ENCODE peak calls at places on chromosome 18, in seven cellular contexts. V is body of pancreas, W is hepatocyte, T is AG04450, R is ovary, K is suprapubic skin, F is sigmoid colon. S is an unnamed sample. For H3K9me3, the result is how much of the 10 kb centered on the place peaks cover.

GRCh38 chr18:76874643-76875389 is 52.5 kb downstream of the ZNF236 start:
- DNase-seq in V (peak), W (no peak), T (no peak), R (no peak), K (no peak), F (no peak), S (peak)

GRCh38 chr18:1408331-1408835 is 503.7 kb downstream of the ADCYAP1 start:
- DNase-seq in V (peak), W (peak), T (no peak), R (no peak), K (no peak), F (no peak), S (no peak)

GRCh38 chr18:41378628-41379027 is 576.4 kb upstream of the PIK3C3 start:
- DNase-seq in V (no peak), W (peak), T (peak), R (no peak), K (no peak), F (no peak), S (peak)

GRCh38 chr18:28359177-28359576 is 182.2 kb upstream of the CDH2 start:
- DNase-seq in V (no peak), W (no peak), T (no peak), R (no peak), K (no peak), F (no peak), S (no peak)

GRCh38 chr18:44128365-44128764 is 552.3 kb upstream of the SETBP1 start:
- DNase-seq in V (no peak), W (no peak), T (no peak), R (no peak), K (no peak), F (no peak), S (no peak)

GRCh38 chr18:28890796-28891195 is 713.9 kb upstream of the CDH2 start:
- DNase-seq in V (no peak), W (no peak), T (no peak), R (no peak), K (no peak), F (no peak), S (peak)

GRCh38 chr18:51077217-51077616 is 47.2 kb downstream of the SMAD4 start:
- DNase-seq in V (no peak), W (no peak), T (no peak), R (no peak), K (no peak), F (no peak), S (no peak)

GRCh38 chr18:34709104-34709503 is 994 bp upstream of the DTNA start:
- DNase-seq in V (no peak), W (no peak), T (peak), R (peak), K (peak), F (peak), S (no peak)

GRCh38 chr18:69636529-69637301 is 236.0 kb downstream of the DOK6 start:
- DNase-seq in V (peak), W (no peak), T (no peak), R (no peak), K (no peak), F (no peak), S (peak)

GRCh38 chr18:43932140-43932539 is 654.9 kb upstream of the SYT4 start:
- DNase-seq in V (no peak), W (peak), T (no peak), R (no peak), K (no peak), F (no peak), S (no peak)

GRCh38 chr18:32934201-32934600 is 161.4 kb upstream of the KLHL14 start:
- DNase-seq in V (no peak), W (no peak), T (no peak), R (no peak), K (no peak), F (no peak), S (no peak)

GRCh38 chr18:80006726-80007125 is 18.4 kb upstream of the TXNL4A start:
- DNase-seq in V (no peak), W (no peak), T (no peak), R (no peak), K (no peak), F (no peak), S (no peak)

GRCh38 chr18:32446780-32447179 is 23.9 kb downstream of the GAREM1 start:
- DNase-seq in V (no peak), W (no peak), T (no peak), R (no peak), K (no peak), F (no peak), S (no peak)

GRCh38 chr18:49476664-49477411 is 10.2 kb downstream of the C18orf32 start:
- DNase-seq in V (no peak), W (peak), T (peak), R (no peak), K (no peak), F (no peak), S (peak)

GRCh38 chr18:69778680-69779079 is 169.0 kb downstream of the CD226 start:
- DNase-seq in V (no peak), W (no peak), T (no peak), R (no peak), K (no peak), F (no peak), S (no peak)

GRCh38 chr18:22670914-22671313 is 253.2 kb upstream of the CTAGE1 start:
- DNase-seq in V (no peak), W (no peak), T (no peak), R (no peak), K (no peak), F (no peak), S (no peak)

GRCh38 chr18:72375628-72376027 is 168.5 kb downstream of the CBLN2 start:
- DNase-seq in V (no peak), W (no peak), T (peak), R (no peak), K (no peak), F (no peak), S (no peak)
- H3K9me3 ChIP-seq in V (under half), W (under half), T (under half), R (under half), K (under half), F (under half), S (under half)

GRCh38 chr18:6488956-6489355 is 74.2 kb upstream of the L3MBTL4 start:
- DNase-seq in V (no peak), W (no peak), T (no peak), R (no peak), K (no peak), F (no peak), S (no peak)

GRCh38 chr18:6489977-6490376 is 75.3 kb upstream of the L3MBTL4 start:
- DNase-seq in V (no peak), W (no peak), T (no peak), R (no peak), K (no peak), F (no peak), S (no peak)

GRCh38 chr18:6486313-6486712 is 71.6 kb upstream of the L3MBTL4 start:
- DNase-seq in V (no peak), W (no peak), T (no peak), R (no peak), K (no peak), F (no peak), S (no peak)

GRCh38 chr18:6487027-6487426 is 72.3 kb upstream of the L3MBTL4 start:
- DNase-seq in V (no peak), W (no peak), T (no peak), R (no peak), K (no peak), F (no peak), S (no peak)

GRCh38 chr18:6487968-6488367 is 73.3 kb upstream of the L3MBTL4 start:
- DNase-seq in V (no peak), W (no peak), T (no peak), R (no peak), K (no peak), F (no peak), S (no peak)
- H3K27ac ChIP-seq in V (no peak), W (no peak), T (no peak), R (no peak), K (no peak), F (no peak), S (no peak)

GRCh38 chr18:65938592-65939372 is 188.0 kb downstream of the CDH7 start:
- DNase-seq in V (peak), W (peak), T (no peak), R (no peak), K (no peak), F (no peak), S (peak)
- TF ChIP-seq CTCF in V (no peak), W (peak), T (no peak), R (no peak), K (no peak), F (no peak), S (peak)

GRCh38 chr18:56204052-56204451 is 434.3 kb downstream of the TXNL1 start:
- DNase-seq in V (no peak), W (no peak), T (no peak), R (no peak), K (no peak), F (no peak), S (no peak)
- H3K9me3 ChIP-seq in V (under half), W (under half), T (under half), R (under half), K (under half), F (under half), S (under half)

GRCh38 chr18:55790296-55790695 is 202.3 kb upstream of the TCF4 start:
- DNase-seq in V (no peak), W (peak), T (peak), R (no peak), K (no peak), F (no peak), S (no peak)
- H3K27ac ChIP-seq in V (no peak), W (no peak), T (peak), R (no peak), K (no peak), F (no peak), S (no peak)

S was measured in WERI-Rb-1.